ENCODE peak calls at places on chromosomes 7 and 10, in five cellular contexts. One of them, this sample, is unnamed.

GRCh38 chr10:112953075-112953501 is 3.0 kb downstream of the TCF7L2 start:
- DNase-seq in progenitor cell of endocrine pancreas: no peak
- DNase-seq in activated CD4-positive, alpha-beta T cell treated with anti-CD3 and anti-CD28 coated beads for 1 hour: no peak
- DNase-seq in fibroblast of lung: peak
- DNase-seq in left lobe of liver: no peak
- DNase-seq in this sample: no peak

GRCh38 chr10:10804061-10804460 is 213.6 kb upstream of the CELF2 start:
- DNase-seq in progenitor cell of endocrine pancreas: no peak
- DNase-seq in activated CD4-positive, alpha-beta T cell treated with anti-CD3 and anti-CD28 coated beads for 1 hour: no peak
- DNase-seq in fibroblast of lung: no peak
- DNase-seq in left lobe of liver: no peak
- DNase-seq in this sample: no peak

GRCh38 chr7:156640257-156640948 is at the start of gene RNF32:
- DNase-seq in progenitor cell of endocrine pancreas: peak
- DNase-seq in activated CD4-positive, alpha-beta T cell treated with anti-CD3 and anti-CD28 coated beads for 1 hour: peak
- DNase-seq in fibroblast of lung: peak
- DNase-seq in left lobe of liver: peak
- DNase-seq in this sample: peak

GRCh38 chr7:111855842-111856227 is 293.5 kb upstream of the IMMP2L start:
- DNase-seq in progenitor cell of endocrine pancreas: no peak
- DNase-seq in activated CD4-positive, alpha-beta T cell treated with anti-CD3 and anti-CD28 coated beads for 1 hour: no peak
- DNase-seq in fibroblast of lung: peak
- DNase-seq in left lobe of liver: no peak
- DNase-seq in this sample: no peak

GRCh38 chr10:11863353-11864105 is 40.4 kb downstream of the PROSER2 start:
- DNase-seq in progenitor cell of endocrine pancreas: no peak
- DNase-seq in activated CD4-positive, alpha-beta T cell treated with anti-CD3 and anti-CD28 coated beads for 1 hour: peak
- DNase-seq in fibroblast of lung: no peak
- DNase-seq in left lobe of liver: no peak
- DNase-seq in this sample: peak

GRCh38 chr10:51422311-51423120 is 276.9 kb downstream of the CSTF2T start:
- DNase-seq in progenitor cell of endocrine pancreas: peak
- DNase-seq in activated CD4-positive, alpha-beta T cell treated with anti-CD3 and anti-CD28 coated beads for 1 hour: no peak
- DNase-seq in fibroblast of lung: peak
- DNase-seq in left lobe of liver: no peak
- DNase-seq in this sample: peak

GRCh38 chr10:28382520-28383269 is 79.8 kb upstream of the MPP7 start:
- DNase-seq in progenitor cell of endocrine pancreas: no peak
- DNase-seq in activated CD4-positive, alpha-beta T cell treated with anti-CD3 and anti-CD28 coated beads for 1 hour: no peak
- DNase-seq in fibroblast of lung: peak
- DNase-seq in left lobe of liver: peak
- DNase-seq in this sample: no peak

GRCh38 chr10:126397640-126398382 is 9.5 kb upstream of the ADAM12 start:
- DNase-seq in progenitor cell of endocrine pancreas: no peak
- DNase-seq in activated CD4-positive, alpha-beta T cell treated with anti-CD3 and anti-CD28 coated beads for 1 hour: no peak
- DNase-seq in fibroblast of lung: peak
- DNase-seq in left lobe of liver: no peak
- DNase-seq in this sample: no peak

GRCh38 chr10:49242604-49243003 is 54.4 kb upstream of the TMEM273 start:
- DNase-seq in progenitor cell of endocrine pancreas: no peak
- DNase-seq in activated CD4-positive, alpha-beta T cell treated with anti-CD3 and anti-CD28 coated beads for 1 hour: no peak
- DNase-seq in fibroblast of lung: no peak
- DNase-seq in left lobe of liver: no peak
- DNase-seq in this sample: no peak

GRCh38 chr7:149828357-149829309 is 9.5 kb upstream of the ZNF862 start:
- DNase-seq in progenitor cell of endocrine pancreas: no peak
- DNase-seq in activated CD4-positive, alpha-beta T cell treated with anti-CD3 and anti-CD28 coated beads for 1 hour: no peak
- DNase-seq in fibroblast of lung: no peak
- DNase-seq in left lobe of liver: no peak
- DNase-seq in this sample: no peak

GRCh38 chr10:95279042-95279820 is 11.6 kb downstream of the PDLIM1 start:
- DNase-seq in progenitor cell of endocrine pancreas: no peak
- DNase-seq in activated CD4-positive, alpha-beta T cell treated with anti-CD3 and anti-CD28 coated beads for 1 hour: no peak
- DNase-seq in fibroblast of lung: peak
- DNase-seq in left lobe of liver: peak
- DNase-seq in this sample: no peak

GRCh38 chr10:32731527-32731926 is 226.5 kb downstream of the ITGB1 start:
- DNase-seq in progenitor cell of endocrine pancreas: no peak
- DNase-seq in activated CD4-positive, alpha-beta T cell treated with anti-CD3 and anti-CD28 coated beads for 1 hour: no peak
- DNase-seq in fibroblast of lung: no peak
- DNase-seq in left lobe of liver: no peak
- DNase-seq in this sample: no peak

GRCh38 chr7:148287538-148287937 is 303.0 kb upstream of the C7orf33 start:
- DNase-seq in progenitor cell of endocrine pancreas: no peak
- DNase-seq in activated CD4-positive, alpha-beta T cell treated with anti-CD3 and anti-CD28 coated beads for 1 hour: no peak
- DNase-seq in fibroblast of lung: no peak
- DNase-seq in left lobe of liver: no peak
- DNase-seq in this sample: no peak